ENCODE peak calls at places on chromosomes 16 and 17, in eight cellular contexts. U is right cardiac atrium; Q is stimulated activated CD8-positive, alpha-beta memory T cell treated with anti-CD3 and anti-CD28 coated beads, Interleukin-4, amount 100 ng/mL, for 4 hours; O is ELF-1; L is NCI-H1092 treated with DMSO at 0.1 percent for 48 hours; M is HCEC 1CT; D is mesothelial cell of epicardium; N is stomach. W is an unnamed sample.

GRCh38 chr17:45645330-45645729 is 138.8 kb upstream of the CRHR1 start:
- DNase-seq in U (no peak), Q (no peak), O (no peak), L (no peak), M (no peak), D (no peak), N (no peak), W (no peak)

GRCh38 chr17:6027342-6028024 is 42.7 kb upstream of the WSCD1 start:
- DNase-seq in U (no peak), Q (no peak), O (no peak), L (no peak), M (no peak), D (no peak), N (no peak), W (no peak)

GRCh38 chr17:1744551-1745512 is 2.2 kb downstream of the SERPINF2 start:
- DNase-seq in U (no peak), Q (no peak), O (no peak), L (no peak), M (no peak), D (no peak), N (no peak), W (no peak)

GRCh38 chr17:74408262-74408661 is 23.6 kb upstream of the GPRC5C start:
- DNase-seq in U (no peak), Q (no peak), O (peak), L (peak), M (no peak), D (no peak), N (peak), W (peak)

GRCh38 chr17:15038656-15039055 is 226.5 kb downstream of the PMP22 start:
- DNase-seq in U (no peak), Q (no peak), O (no peak), L (no peak), M (peak), D (no peak), N (no peak), W (peak)

GRCh38 chr16:5078626-5079025 is 7.0 kb downstream of the ALG1 start:
- DNase-seq in U (no peak), Q (no peak), O (no peak), L (no peak), M (no peak), D (no peak), N (no peak), W (no peak)

GRCh38 chr16:12160249-12160648 is 183.7 kb downstream of the SNX29 start:
- DNase-seq in U (no peak), Q (no peak), O (no peak), L (no peak), M (peak), D (no peak), N (no peak), W (peak)

GRCh38 chr16:88468289-88469129 is 15.4 kb downstream of the ZFPM1 start:
- DNase-seq in U (peak), Q (no peak), O (peak), L (no peak), M (no peak), D (no peak), N (peak), W (peak)

GRCh38 chr16:77599793-77600415 is 122.4 kb upstream of the NUDT7 start:
- DNase-seq in U (no peak), Q (no peak), O (no peak), L (peak), M (peak), D (no peak), N (no peak), W (peak)

GRCh38 chr17:72255481-72255880 is 134.7 kb downstream of the SOX9 start:
- DNase-seq in U (no peak), Q (no peak), O (no peak), L (no peak), M (no peak), D (no peak), N (no peak), W (no peak)

GRCh38 chr16:23952128-23953041 is 116.6 kb downstream of the PRKCB start:
- DNase-seq in U (no peak), Q (peak), O (peak), L (peak), M (no peak), D (no peak), N (no peak), W (peak)

GRCh38 chr17:63950940-63951907 is 19.1 kb upstream of the CD79B start:
- DNase-seq in U (no peak), Q (no peak), O (peak), L (no peak), M (no peak), D (no peak), N (peak), W (no peak)

GRCh38 chr16:81310045-81310644 is 4.6 kb upstream of the GAN start:
- DNase-seq in U (no peak), Q (no peak), O (no peak), L (no peak), M (no peak), D (no peak), N (no peak), W (no peak)

GRCh38 chr17:36590082-36590481 is 1.6 kb upstream of the DHRS11 start:
- DNase-seq in U (no peak), Q (no peak), O (no peak), L (no peak), M (no peak), D (no peak), N (no peak), W (no peak)

GRCh38 chr16:4358831-4359561 is 7.9 kb upstream of the PAM16 start:
- DNase-seq in U (peak), Q (peak), O (peak), L (peak), M (peak), D (peak), N (peak), W (peak)

GRCh38 chr16:66511615-66512500 is 38.1 kb downstream of the TK2 start:
- DNase-seq in U (no peak), Q (no peak), O (peak), L (no peak), M (peak), D (no peak), N (peak), W (peak)

GRCh38 chr17:4542003-4542725 is 13.0 kb downstream of the MYBBP1A start:
- DNase-seq in U (peak), Q (no peak), O (no peak), L (no peak), M (no peak), D (no peak), N (no peak), W (no peak)

GRCh38 chr17:81553018-81553615 is 964 bp upstream of the FAAP100 start:
- DNase-seq in U (peak), Q (peak), O (peak), L (peak), M (peak), D (no peak), N (peak), W (peak)

GRCh38 chr16:19524356-19524865 is 669 bp downstream of the CCP110 start:
- DNase-seq in U (no peak), Q (no peak), O (peak), L (peak), M (no peak), D (no peak), N (no peak), W (peak)

GRCh38 chr17:42414782-42415409 is 8.2 kb downstream of the CAVIN1 start:
- DNase-seq in U (no peak), Q (peak), O (no peak), L (no peak), M (no peak), D (no peak), N (no peak), W (no peak)

GRCh38 chr17:60421273-60422161 is 772 bp upstream of the CHCT1 start:
- DNase-seq in U (peak), Q (peak), O (peak), L (peak), M (peak), D (peak), N (peak), W (peak)

GRCh38 chr17:1961187-1961586 is 63.9 kb downstream of the RTN4RL1 start:
- DNase-seq in U (peak), Q (no peak), O (peak), L (no peak), M (no peak), D (no peak), N (no peak), W (no peak)

GRCh38 chr16:88052661-88053060 is 101.4 kb downstream of the BANP start:
- DNase-seq in U (no peak), Q (no peak), O (no peak), L (no peak), M (no peak), D (no peak), N (no peak), W (no peak)

GRCh38 chr16:48123104-48123788 is 32.5 kb downstream of the ABCC12 start:
- DNase-seq in U (no peak), Q (peak), O (peak), L (no peak), M (peak), D (no peak), N (no peak), W (peak)

GRCh38 chr16:67931712-67932461 is at the start of gene CTRL:
- DNase-seq in U (no peak), Q (no peak), O (peak), L (no peak), M (no peak), D (no peak), N (no peak), W (no peak)

GRCh38 chr17:79758260-79758659 is 19.7 kb upstream of the CBX2 start:
- DNase-seq in U (no peak), Q (no peak), O (no peak), L (no peak), M (no peak), D (no peak), N (no peak), W (no peak)

GRCh38 chr16:63577891-63578290 is 1541.7 kb upstream of the CDH8 start:
- DNase-seq in U (no peak), Q (no peak), O (no peak), L (no peak), M (no peak), D (no peak), N (no peak), W (no peak)

GRCh38 chr17:58200024-58200633 is 7.6 kb downstream of the EPX start:
- DNase-seq in U (no peak), Q (peak), O (peak), L (peak), M (peak), D (no peak), N (peak), W (peak)

GRCh38 chr16:12869681-12870427 is 31.5 kb upstream of the SHISA9 start:
- DNase-seq in U (no peak), Q (no peak), O (no peak), L (no peak), M (no peak), D (no peak), N (no peak), W (peak)

GRCh38 chr17:71970312-71970711 is 150.5 kb upstream of the SOX9 start:
- DNase-seq in U (no peak), Q (no peak), O (no peak), L (no peak), M (no peak), D (no peak), N (no peak), W (peak)

GRCh38 chr16:14399397-14400284 is 230.4 kb downstream of the PARN start:
- DNase-seq in U (peak), Q (no peak), O (peak), L (no peak), M (peak), D (no peak), N (no peak), W (peak)

GRCh38 chr16:88639231-88640038 is 1.1 kb downstream of the IL17C start:
- DNase-seq in U (no peak), Q (no peak), O (peak), L (no peak), M (no peak), D (no peak), N (peak), W (no peak)

GRCh38 chr16:58815188-58815888 is 81.2 kb upstream of the GOT2 start:
- DNase-seq in U (no peak), Q (no peak), O (no peak), L (no peak), M (no peak), D (no peak), N (no peak), W (peak)

GRCh38 chr17:50127661-50128361 is 2.1 kb downstream of the SAMD14 start:
- DNase-seq in U (no peak), Q (no peak), O (peak), L (no peak), M (peak), D (no peak), N (no peak), W (peak)

GRCh38 chr16:35748621-35749252 is 2289.3 kb downstream of the TP53TG3F start:
- DNase-seq in U (no peak), Q (no peak), O (no peak), L (no peak), M (no peak), D (no peak), N (no peak), W (no peak)

GRCh38 chr16:27314161-27314723 is 468 bp downstream of the IL4R start:
- DNase-seq in U (peak), Q (no peak), O (peak), L (no peak), M (peak), D (no peak), N (peak), W (peak)

GRCh38 chr17:57946798-57947358 is 8.3 kb downstream of the CUEDC1 start:
- DNase-seq in U (no peak), Q (no peak), O (no peak), L (no peak), M (peak), D (no peak), N (peak), W (peak)

GRCh38 chr16:22206847-22207714 is 1.0 kb downstream of the EEF2K start:
- DNase-seq in U (peak), Q (peak), O (no peak), L (peak), M (peak), D (no peak), N (peak), W (peak)